ENCODE peak calls at places on chromosomes 16 and 17, in four cellular contexts. One of them, this sample, is unnamed.
A peak's percentile ranks its signal among the peaks of the same experiment; 100 is the strongest.

GRCh38 chr16:88009566-88010342 is 58.5 kb downstream of the BANP start:
- DNase-seq in HepG2: no peak
- DNase-seq in K562: no peak
- DNase-seq in SK-N-SH: no peak
- DNase-seq in this sample: no peak

GRCh38 chr16:29962344-29962994 is 590 bp downstream of the TMEM219 start:
- DNase-seq in HepG2: peak; percentile 33
- DNase-seq in K562: no peak
- DNase-seq in SK-N-SH: no peak
- DNase-seq in this sample: no peak

GRCh38 chr16:67277294-67277998 is 1.9 kb upstream of the PLEKHG4 start:
- DNase-seq in HepG2: peak; percentile 35
- DNase-seq in K562: peak; percentile 36
- DNase-seq in SK-N-SH: no peak
- DNase-seq in this sample: peak; percentile 84

GRCh38 chr17:61476476-61477203 is 24.4 kb downstream of the TBX4 start:
- DNase-seq in HepG2: no peak
- DNase-seq in K562: no peak
- DNase-seq in SK-N-SH: no peak
- DNase-seq in this sample: no peak

GRCh38 chr17:55609737-55610201 is 98.5 kb upstream of the SMIM36 start:
- DNase-seq in HepG2: no peak
- DNase-seq in K562: no peak
- DNase-seq in SK-N-SH: no peak
- DNase-seq in this sample: no peak

GRCh38 chr16:81964808-81965207 is 46.5 kb downstream of the SDR42E1 start:
- DNase-seq in HepG2: no peak
- DNase-seq in K562: no peak
- DNase-seq in SK-N-SH: no peak
- DNase-seq in this sample: no peak

GRCh38 chr17:51640108-51640622 is 379.8 kb downstream of the UTP18 start:
- DNase-seq in HepG2: peak; percentile 16
- DNase-seq in K562: peak; percentile 17
- DNase-seq in SK-N-SH: peak; percentile 27
- DNase-seq in this sample: peak; percentile 22

GRCh38 chr16:27839419-27839818 is 224.1 kb downstream of the GSG1L start:
- DNase-seq in HepG2: no peak
- DNase-seq in K562: peak; percentile 41
- DNase-seq in SK-N-SH: no peak
- DNase-seq in this sample: no peak

GRCh38 chr17:75010683-75011406 is 1.6 kb upstream of the MRPL58 start:
- DNase-seq in HepG2: peak; percentile 68
- DNase-seq in K562: peak; percentile 17
- DNase-seq in SK-N-SH: peak; percentile 91
- DNase-seq in this sample: no peak

GRCh38 chr17:9290226-9290613 is 268.9 kb downstream of the NTN1 start:
- DNase-seq in HepG2: no peak
- DNase-seq in K562: no peak
- DNase-seq in SK-N-SH: no peak
- DNase-seq in this sample: no peak

GRCh38 chr16:46853713-46854443 is 22.9 kb upstream of the C16orf87 start:
- DNase-seq in HepG2: peak; percentile 81
- DNase-seq in K562: peak; percentile 60
- DNase-seq in SK-N-SH: peak; percentile 83
- DNase-seq in this sample: peak; percentile 50

GRCh38 chr16:29308644-29309546 is 97.6 kb downstream of the NPIPB11 start:
- DNase-seq in HepG2: no peak
- DNase-seq in K562: no peak
- DNase-seq in SK-N-SH: no peak
- DNase-seq in this sample: no peak

GRCh38 chr17:72462396-72462795 is 341.6 kb downstream of the SOX9 start:
- DNase-seq in HepG2: no peak
- DNase-seq in K562: no peak
- DNase-seq in SK-N-SH: no peak
- DNase-seq in this sample: no peak

GRCh38 chr16:85686912-85687591 is 1.7 kb downstream of the GINS2 start:
- DNase-seq in HepG2: no peak
- DNase-seq in K562: peak; percentile 71
- DNase-seq in SK-N-SH: no peak
- DNase-seq in this sample: no peak

GRCh38 chr17:40582328-40582901 is 17.1 kb upstream of the CCR7 start:
- DNase-seq in HepG2: no peak
- DNase-seq in K562: no peak
- DNase-seq in SK-N-SH: no peak
- DNase-seq in this sample: no peak

GRCh38 chr16:56369202-56369601 is 56.1 kb downstream of the AMFR start:
- DNase-seq in HepG2: no peak
- DNase-seq in K562: no peak
- DNase-seq in SK-N-SH: no peak
- DNase-seq in this sample: no peak

GRCh38 chr16:75491876-75492275 is 3.4 kb downstream of the CHST6 start:
- DNase-seq in HepG2: no peak
- DNase-seq in K562: no peak
- DNase-seq in SK-N-SH: peak; percentile 92
- DNase-seq in this sample: no peak
- TF ChIP-seq ELF1 in HepG2: no peak
- TF ChIP-seq ELF1 in K562: no peak
- TF ChIP-seq ELF1 in SK-N-SH: no peak
- TF ChIP-seq ELF1 in this sample: no peak

DNA sequence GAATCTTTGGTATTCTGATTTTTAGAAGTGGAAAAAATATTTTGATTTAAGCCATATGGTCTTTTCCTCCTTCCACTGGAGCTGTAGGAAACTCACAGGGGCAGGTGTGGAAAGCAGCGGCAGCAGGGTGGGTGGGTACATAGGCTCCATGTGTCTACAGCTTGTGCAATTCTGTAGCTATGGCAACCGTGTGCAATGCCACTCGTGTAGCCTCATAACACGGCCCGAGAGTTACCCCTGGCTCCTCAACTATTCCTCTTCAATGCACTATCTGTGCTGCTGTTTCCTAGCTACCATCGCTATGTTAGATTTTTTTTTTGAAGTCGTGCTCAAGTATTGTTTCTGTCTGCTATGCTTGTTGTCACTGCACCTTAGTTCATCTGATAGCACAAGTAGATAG is 32.0 kb upstream of the TANC2 start:
- DNase-seq in HepG2: no peak
- DNase-seq in K562: no peak
- DNase-seq in SK-N-SH: no peak
- DNase-seq in this sample: no peak
- TF ChIP-seq ELF1 in HepG2: no peak
- TF ChIP-seq ELF1 in K562: no peak
- TF ChIP-seq ELF1 in SK-N-SH: no peak
- TF ChIP-seq ELF1 in this sample: no peak

GRCh38 chr16:60151987-60152386 is 1417.9 kb upstream of the GOT2 start:
- DNase-seq in HepG2: peak; percentile 81
- DNase-seq in K562: no peak
- DNase-seq in SK-N-SH: no peak
- DNase-seq in this sample: no peak
- TF ChIP-seq ELF1 in HepG2: no peak
- TF ChIP-seq ELF1 in K562: no peak
- TF ChIP-seq ELF1 in SK-N-SH: no peak
- TF ChIP-seq ELF1 in this sample: no peak

GRCh38 chr17:66335797-66336196 is 33.4 kb downstream of the PRKCA start:
- DNase-seq in HepG2: no peak
- DNase-seq in K562: no peak
- DNase-seq in SK-N-SH: no peak
- DNase-seq in this sample: no peak

GRCh38 chr17:66337268-66337667 is 34.9 kb downstream of the PRKCA start:
- DNase-seq in HepG2: no peak
- DNase-seq in K562: no peak
- DNase-seq in SK-N-SH: no peak
- DNase-seq in this sample: no peak

GRCh38 chr17:66339563-66339962 is 37.1 kb downstream of the PRKCA start:
- DNase-seq in HepG2: no peak
- DNase-seq in K562: no peak
- DNase-seq in SK-N-SH: no peak
- DNase-seq in this sample: no peak

GRCh38 chr17:66338937-66339336 is 36.5 kb downstream of the PRKCA start:
- DNase-seq in HepG2: no peak
- DNase-seq in K562: no peak
- DNase-seq in SK-N-SH: no peak
- DNase-seq in this sample: no peak

GRCh38 chr17:66337866-66338472 is 35.6 kb downstream of the PRKCA start:
- DNase-seq in HepG2: no peak
- DNase-seq in K562: no peak
- DNase-seq in SK-N-SH: no peak
- DNase-seq in this sample: no peak
- TF ChIP-seq ELF1 in HepG2: no peak
- TF ChIP-seq ELF1 in K562: no peak
- TF ChIP-seq ELF1 in SK-N-SH: no peak
- TF ChIP-seq ELF1 in this sample: no peak

GRCh38 chr16:2500937-2501750 is 12.6 kb upstream of the ATP6V0C start:
- DNase-seq in HepG2: peak; percentile 64
- DNase-seq in K562: peak; percentile 83
- DNase-seq in SK-N-SH: peak; percentile 95
- DNase-seq in this sample: no peak
- TF ChIP-seq ELF1 in HepG2: no peak
- TF ChIP-seq ELF1 in K562: no peak
- TF ChIP-seq ELF1 in SK-N-SH: no peak
- TF ChIP-seq ELF1 in this sample: no peak

GRCh38 chr17:29573558-29573870 is 5.0 kb downstream of the TP53I13 start:
- DNase-seq in HepG2: no peak
- DNase-seq in K562: no peak
- DNase-seq in SK-N-SH: no peak
- DNase-seq in this sample: no peak

GRCh38 chr17:29573871-29574731 is 5.6 kb downstream of the TP53I13 start:
- DNase-seq in HepG2: no peak
- DNase-seq in K562: no peak
- DNase-seq in SK-N-SH: no peak
- DNase-seq in this sample: no peak

GRCh38 chr17:29571883-29572681 is 3.6 kb downstream of the TP53I13 start:
- DNase-seq in HepG2: no peak
- DNase-seq in K562: no peak
- DNase-seq in SK-N-SH: peak; percentile 68
- DNase-seq in this sample: no peak

GRCh38 chr17:29571486-29571882 is 3.0 kb downstream of the TP53I13 start:
- DNase-seq in HepG2: no peak
- DNase-seq in K562: no peak
- DNase-seq in SK-N-SH: no peak
- DNase-seq in this sample: no peak

GRCh38 chr17:29572691-29573557 is 4.4 kb downstream of the TP53I13 start:
- DNase-seq in HepG2: no peak
- DNase-seq in K562: peak; percentile 69
- DNase-seq in SK-N-SH: peak; percentile 89
- DNase-seq in this sample: no peak
- TF ChIP-seq ELF1 in HepG2: no peak
- TF ChIP-seq ELF1 in K562: no peak
- TF ChIP-seq ELF1 in SK-N-SH: no peak
- TF ChIP-seq ELF1 in this sample: no peak